ENCODE peak calls at places on chromosome 21, in four cellular contexts. C, S, J and Q are unnamed samples.

GRCh38 chr21:27339902-27340301 is 373.0 kb upstream of the ADAMTS5 start:
- DNase-seq in C (no peak), S (no peak), J (no peak), Q (no peak)

GRCh38 chr21:34545079-34545884 is 33.3 kb upstream of the KCNE1 start:
- DNase-seq in C (peak; percentile 43), S (no peak), J (no peak), Q (no peak)

GRCh38 chr21:21165063-21165645 is 166.9 kb downstream of the NCAM2 start:
- DNase-seq in C (no peak), S (no peak), J (peak; percentile 92), Q (peak; percentile 34)

GRCh38 chr21:31444061-31444460 is 100.0 kb upstream of the TIAM1 start:
- DNase-seq in C (peak; percentile 9), S (no peak), J (peak; percentile 23), Q (no peak)

GRCh38 chr21:22904385-22904784 is 1906.2 kb downstream of the NCAM2 start:
- DNase-seq in C (no peak), S (no peak), J (no peak), Q (no peak)

GRCh38 chr21:31663584-31664249 is 4.2 kb downstream of the SOD1 start:
- DNase-seq in C (no peak), S (no peak), J (no peak), Q (no peak)

GRCh38 chr21:9739240-9739639 is 782.1 kb upstream of the TPTE start:
- DNase-seq in C (no peak), S (no peak), J (no peak), Q (no peak)

GRCh38 chr21:46667191-46667734 is 31.8 kb downstream of the PRMT2 start:
- DNase-seq in C (no peak), S (no peak), J (no peak), Q (no peak)

GRCh38 chr21:14262039-14262438 is 46.1 kb downstream of the RBM11 start:
- DNase-seq in C (no peak), S (no peak), J (no peak), Q (no peak)

GRCh38 chr21:14260459-14260764 is 44.5 kb downstream of the RBM11 start:
- DNase-seq in C (no peak), S (no peak), J (no peak), Q (no peak)

GRCh38 chr21:14263879-14264278 is 47.9 kb downstream of the RBM11 start:
- DNase-seq in C (no peak), S (no peak), J (no peak), Q (no peak)

DNA sequence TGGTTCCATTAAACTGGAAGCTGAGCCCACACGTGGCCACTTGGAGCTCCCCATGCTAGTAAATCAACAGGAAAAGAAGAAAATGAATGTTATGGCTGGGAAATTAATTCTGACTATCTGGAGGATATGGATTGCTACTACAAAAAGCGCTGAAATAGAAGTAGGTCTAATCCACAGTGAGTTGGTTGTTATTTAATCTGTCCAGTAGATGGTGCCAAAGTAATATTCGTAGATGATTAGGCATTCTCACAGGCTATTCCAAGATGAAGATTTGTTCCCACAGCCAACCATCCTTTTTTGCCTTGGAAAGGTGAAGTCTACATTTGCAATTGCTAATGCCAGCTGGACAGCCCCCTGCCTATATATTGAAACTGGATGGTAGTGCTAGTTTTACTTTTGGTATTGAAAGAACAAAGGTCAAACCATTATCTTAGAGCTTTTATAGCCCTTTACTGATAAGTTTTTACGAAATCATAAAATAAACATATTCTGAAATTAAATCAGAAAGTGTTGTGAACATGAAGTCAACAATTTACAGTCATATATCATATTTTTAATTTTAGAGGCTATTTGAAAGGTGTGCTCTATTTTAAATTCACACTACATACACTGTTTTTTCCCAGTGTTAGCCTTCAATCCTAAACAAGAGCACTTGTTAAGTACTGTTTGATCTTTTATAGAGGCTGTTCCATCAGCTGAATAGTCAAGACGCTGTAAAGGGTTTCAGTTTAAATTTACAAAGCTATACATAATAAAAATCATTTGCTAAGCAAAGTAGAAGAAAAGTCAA is 43.9 kb downstream of the RBM11 start:
- DNase-seq in C (no peak), S (no peak), J (peak; percentile 5), Q (peak; percentile 10)
- TF ChIP-seq CTCF in C (no peak), S (peak; percentile 61), J (peak; percentile 32), Q (peak; percentile 55)

DNA sequence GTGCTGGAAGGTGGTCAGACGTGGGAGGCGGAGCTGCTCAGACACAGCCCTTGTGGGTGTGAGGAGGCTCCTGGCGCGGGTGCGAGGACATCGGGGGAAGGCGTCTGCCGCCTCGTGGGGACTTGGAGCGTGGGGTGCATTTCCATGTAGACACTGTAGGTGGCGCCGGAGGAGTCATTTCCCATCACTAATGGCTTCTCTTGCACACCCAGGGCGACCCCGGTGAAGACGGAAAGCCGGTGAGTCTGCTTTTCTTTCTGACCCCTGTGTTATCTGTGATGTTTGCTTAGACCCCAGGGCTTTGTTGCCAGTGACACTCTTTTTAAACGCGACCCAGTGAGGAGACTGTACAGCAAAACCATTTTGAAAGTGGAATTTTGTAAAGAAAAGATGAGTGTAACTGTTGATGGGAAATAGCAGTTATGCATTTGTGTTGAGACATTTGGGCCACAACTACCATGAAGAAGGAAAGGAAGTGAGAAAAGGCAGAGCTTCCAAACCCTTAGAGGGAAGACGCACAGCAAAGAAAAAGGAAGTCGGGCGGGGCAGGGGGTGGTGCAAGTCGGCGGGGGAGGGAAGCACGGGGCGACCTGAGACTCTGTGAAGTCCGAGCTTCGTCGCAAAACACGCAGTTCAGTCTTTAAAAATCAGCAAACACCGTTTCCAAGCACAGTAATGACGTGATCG is 64.0 kb downstream of the SLC19A1 start:
- DNase-seq in C (peak; percentile 67), S (no peak), J (no peak), Q (no peak)
- H3K4me3 ChIP-seq in C (no peak overlapping the region), S (peak overlapping the region; percentile 11), J (no peak overlapping the region), Q (no peak overlapping the region)

GRCh38 chr21:29307718-29308455 is 9.2 kb downstream of the BACH1 start:
- DNase-seq in C (no peak), S (no peak), J (no peak), Q (no peak)
- TF ChIP-seq CTCF in C (no peak), S (no peak), J (no peak), Q (no peak)

DNA sequence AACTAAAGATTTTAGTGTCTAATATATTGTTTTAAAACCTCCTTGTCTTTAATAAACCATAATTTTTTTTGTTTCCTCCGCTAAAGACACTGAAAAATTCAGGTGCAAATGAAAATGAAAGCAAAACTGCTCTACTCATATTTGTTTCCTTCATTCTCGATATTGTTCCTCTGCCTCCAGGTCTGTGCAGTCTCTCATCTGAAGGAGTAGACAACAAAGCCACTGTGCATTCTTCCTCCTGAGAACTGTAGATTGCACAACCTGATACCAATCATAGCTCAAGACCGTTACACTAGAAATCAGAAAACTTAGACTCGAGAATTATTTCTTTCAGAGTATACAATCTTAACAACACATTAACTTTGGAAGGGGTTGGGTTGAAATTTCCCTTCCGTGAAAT is 373.1 kb upstream of the CXADR start:
- DNase-seq in C (no peak), S (no peak), J (no peak), Q (no peak)
- H3K4me3 ChIP-seq in C (no peak overlapping the region), S (peak overlapping the region; percentile 30), J (no peak overlapping the region), Q (no peak overlapping the region)

GRCh38 chr21:18384771-18385170 is 18.8 kb downstream of the TMPRSS15 start:
- DNase-seq in C (no peak), S (no peak), J (no peak), Q (no peak)

GRCh38 chr21:18382141-18382540 is 21.4 kb downstream of the TMPRSS15 start:
- DNase-seq in C (no peak), S (no peak), J (no peak), Q (no peak)

GRCh38 chr21:18387994-18388393 is 15.6 kb downstream of the TMPRSS15 start:
- DNase-seq in C (no peak), S (no peak), J (no peak), Q (no peak)
- TF ChIP-seq CTCF in C (no peak), S (no peak), J (no peak), Q (no peak)

GRCh38 chr21:16196521-16197208 is 466.9 kb downstream of the USP25 start:
- DNase-seq in C (no peak), S (no peak), J (no peak), Q (no peak)
- H3K4me3 ChIP-seq in C (no peak overlapping the region), S (peak overlapping the region; percentile 44), J (no peak overlapping the region), Q (peak overlapping the region; percentile 44)

GRCh38 chr21:38806153-38806941 is 618 bp downstream of the ETS2 start:
- DNase-seq in C (peak; percentile 38), S (no peak), J (no peak), Q (no peak)

GRCh38 chr21:38804617-38805281 is 980 bp upstream of the ETS2 start:
- DNase-seq in C (peak; percentile 81), S (no peak), J (no peak), Q (no peak)

GRCh38 chr21:38804030-38804616 is 1.6 kb upstream of the ETS2 start:
- DNase-seq in C (no peak), S (no peak), J (no peak), Q (no peak)

GRCh38 chr21:38806942-38807284 is 1.2 kb downstream of the ETS2 start:
- DNase-seq in C (no peak), S (no peak), J (no peak), Q (no peak)

GRCh38 chr21:38805282-38806152 is at the start of gene ETS2:
- DNase-seq in C (peak; percentile 87), S (peak; percentile 60), J (peak; percentile 57), Q (peak; percentile 57)
- TF ChIP-seq CTCF in C (no peak), S (no peak), J (peak; percentile 22), Q (peak; percentile 5)

DNA sequence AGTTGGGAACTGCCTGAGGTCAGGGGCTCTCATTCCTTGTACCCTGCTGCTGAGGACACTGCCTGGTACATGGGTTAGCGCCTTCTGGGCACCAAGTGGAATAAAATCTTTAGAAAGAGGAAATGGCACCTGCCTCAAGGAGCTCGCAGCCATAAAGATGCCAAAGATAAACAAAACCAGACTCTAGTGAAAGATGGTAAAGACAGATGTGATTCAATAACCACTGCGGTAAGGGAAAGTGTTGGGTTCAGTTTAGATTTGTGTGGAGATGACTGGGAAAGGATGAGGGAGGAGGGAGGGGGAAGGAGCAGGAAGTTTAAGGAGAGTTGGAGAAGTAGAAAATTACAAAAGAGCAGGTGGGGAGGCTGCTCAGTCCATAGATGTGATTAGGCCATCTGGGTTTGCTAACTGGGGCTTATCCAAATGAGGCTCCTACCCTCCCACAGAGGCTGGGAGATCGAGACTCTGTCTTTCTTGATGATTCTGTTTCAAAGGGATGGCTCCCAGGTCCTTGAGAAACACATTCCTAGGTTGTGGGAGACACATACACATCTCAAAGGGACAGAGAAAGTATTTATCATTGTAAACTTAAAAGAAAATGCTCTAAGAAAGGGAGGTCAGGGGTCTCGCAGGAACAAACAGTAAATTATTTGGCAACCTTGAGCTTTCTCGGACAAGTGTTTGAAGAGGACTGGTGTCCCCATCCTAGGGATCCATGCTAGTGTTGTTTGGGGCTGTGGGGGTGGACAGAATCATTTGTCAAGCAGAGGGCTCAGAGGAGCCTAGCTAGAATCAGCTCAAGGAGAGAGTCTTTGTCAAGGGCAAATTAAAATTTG is 65.7 kb upstream of the MORC3 start:
- DNase-seq in C (no peak), S (no peak), J (no peak), Q (no peak)
- H3K4me3 ChIP-seq in C (no peak overlapping the region), S (no peak overlapping the region), J (no peak overlapping the region), Q (no peak overlapping the region)

DNA sequence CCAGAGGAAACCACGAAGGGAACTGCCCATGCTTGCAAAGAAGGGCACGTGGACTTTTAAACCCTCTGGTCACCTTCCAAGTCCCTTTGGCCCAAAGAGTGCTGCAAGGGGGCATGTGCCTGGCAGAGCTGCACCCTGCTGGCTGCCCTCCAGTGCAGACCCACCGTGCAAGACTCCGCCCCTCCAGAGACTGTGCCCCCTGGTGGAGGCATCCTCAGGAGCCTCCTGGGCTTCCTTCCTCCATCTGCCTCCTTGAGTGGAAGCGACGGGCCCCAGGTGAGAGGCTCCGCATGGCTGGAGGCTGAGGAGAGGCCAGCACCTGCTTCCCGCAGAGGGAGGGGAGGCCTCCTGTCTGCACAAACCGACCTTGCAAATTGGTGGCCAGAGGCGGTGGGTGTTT is 100.7 kb downstream of the CRYAA start:
- DNase-seq in C (no peak), S (no peak), J (no peak), Q (no peak)
- TF ChIP-seq CTCF in C (no peak), S (peak; percentile 21), J (no peak), Q (peak; percentile 32)